ENCODE peak calls at places on chromosomes 3 and 15, in six cellular contexts. P is activated CD4-positive, alpha-beta T cell treated with anti-CD3 and anti-CD28 coated beads for 36 hours; V is stimulated activated CD8-positive, alpha-beta memory T cell treated with anti-CD3 and anti-CD28 coated beads, Interleukin-4, amount 100 ng/mL, for 4 hours; T is right cardiac atrium; Y is mesendoderm; O is iris pigment epithelial cell. N is an unnamed sample.

GRCh38 chr15:34514251-34514760 is 69.1 kb downstream of the GOLGA8B start:
- DNase-seq in P (peak; percentile 39), V (no peak), T (peak; percentile 83), Y (peak; percentile 35), O (peak; percentile 7), N (no peak)

GRCh38 chr3:124076231-124076630 is 84.3 kb upstream of the ROPN1 start:
- DNase-seq in P (no peak), V (no peak), T (no peak), Y (no peak), O (no peak), N (no peak)

GRCh38 chr3:14719006-14719405 is 44.1 kb downstream of the C3orf20 start:
- DNase-seq in P (no peak), V (no peak), T (no peak), Y (no peak), O (no peak), N (no peak)

GRCh38 chr3:110925804-110926203 is 145.8 kb upstream of the NECTIN3 start:
- DNase-seq in P (no peak), V (no peak), T (no peak), Y (no peak), O (no peak), N (no peak)

GRCh38 chr3:67016522-67017080 is 18.5 kb downstream of the KBTBD8 start:
- DNase-seq in P (no peak), V (no peak), T (no peak), Y (no peak), O (no peak), N (no peak)

GRCh38 chr3:65685621-65686020 is 353.1 kb downstream of the MAGI1 start:
- DNase-seq in P (no peak), V (no peak), T (no peak), Y (no peak), O (peak; percentile 47), N (no peak)

GRCh38 chr3:46113608-46114007 is 86.3 kb upstream of the XCR1 start:
- DNase-seq in P (no peak), V (no peak), T (no peak), Y (no peak), O (no peak), N (peak; percentile 21)

GRCh38 chr15:88648357-88649214 is 9.8 kb downstream of the ISG20 start:
- DNase-seq in P (peak; percentile 61), V (no peak), T (peak; percentile 21), Y (no peak), O (no peak), N (peak; percentile 59)

GRCh38 chr3:15726043-15726442 is 71.7 kb downstream of the ANKRD28 start:
- DNase-seq in P (peak; percentile 15), V (no peak), T (no peak), Y (peak; percentile 10), O (peak; percentile 65), N (no peak)

GRCh38 chr15:66796343-66796742 is 94.3 kb downstream of the SMAD6 start:
- DNase-seq in P (no peak), V (no peak), T (no peak), Y (no peak), O (no peak), N (no peak)

GRCh38 chr3:13408890-13409289 is 11.2 kb downstream of the NUP210 start:
- DNase-seq in P (no peak), V (no peak), T (no peak), Y (no peak), O (no peak), N (no peak)

GRCh38 chr3:111045564-111045963 is 26.1 kb upstream of the NECTIN3 start:
- DNase-seq in P (peak; percentile 7), V (no peak), T (no peak), Y (peak; percentile 35), O (peak; percentile 67), N (no peak)

GRCh38 chr3:122691195-122691594 is 10.6 kb downstream of the PARP14 start:
- DNase-seq in P (no peak), V (no peak), T (no peak), Y (no peak), O (peak; percentile 91), N (no peak)

GRCh38 chr15:71003314-71003713 is 110.7 kb downstream of the LRRC49 start:
- DNase-seq in P (no peak), V (no peak), T (no peak), Y (no peak), O (peak; percentile 83), N (no peak)

GRCh38 chr3:140529096-140529495 is 148.8 kb upstream of the TRIM42 start:
- DNase-seq in P (no peak), V (no peak), T (no peak), Y (peak; percentile 35), O (peak; percentile 78), N (no peak)

GRCh38 chr3:69934398-69934797 is 65.1 kb upstream of the SAMMSON start:
- DNase-seq in P (no peak), V (no peak), T (no peak), Y (no peak), O (no peak), N (no peak)

GRCh38 chr3:156772588-156773206 is 53.5 kb upstream of the LEKR1 start:
- DNase-seq in P (no peak), V (no peak), T (no peak), Y (no peak), O (peak; percentile 31), N (no peak)

GRCh38 chr3:164199982-164200823 is 878.1 kb downstream of the SI start:
- DNase-seq in P (no peak), V (no peak), T (no peak), Y (peak; percentile 77), O (no peak), N (no peak)

GRCh38 chr3:186400677-186401076 is 38.6 kb upstream of the DGKG start:
- DNase-seq in P (no peak), V (no peak), T (no peak), Y (no peak), O (peak; percentile 36), N (no peak)

GRCh38 chr15:32844118-32844711 is 126.4 kb downstream of the GREM1 start:
- DNase-seq in P (no peak), V (no peak), T (no peak), Y (peak; percentile 56), O (no peak), N (no peak)

GRCh38 chr3:14369675-14370669 is 32.4 kb upstream of the SLC6A6 start:
- DNase-seq in P (no peak), V (no peak), T (peak; percentile 37), Y (peak; percentile 81), O (no peak), N (no peak)

GRCh38 chr3:16917256-16917935 is 32.6 kb downstream of the PLCL2 start:
- DNase-seq in P (peak; percentile 46), V (no peak), T (no peak), Y (no peak), O (peak; percentile 56), N (peak; percentile 49)

GRCh38 chr15:96054606-96055005 is 275.9 kb upstream of the NR2F2 start:
- DNase-seq in P (no peak), V (no peak), T (no peak), Y (no peak), O (peak; percentile 36), N (no peak)

GRCh38 chr3:14805946-14806537 is 12.7 kb upstream of the FGD5 start:
- DNase-seq in P (no peak), V (no peak), T (no peak), Y (no peak), O (no peak), N (no peak)

GRCh38 chr3:55624238-55624637 is 137.1 kb upstream of the WNT5A start:
- DNase-seq in P (no peak), V (no peak), T (peak; percentile 28), Y (no peak), O (peak; percentile 85), N (no peak)